ENCODE peak calls at places on chromosomes 4 and X, in nine cellular contexts. One of them, this sample, is unnamed.

GRCh38 chr4:138609943-138610350 is 367.8 kb upstream of the SLC7A11 start:
- DNase-seq in ovary: no peak
- DNase-seq in fibroblast of mammary gland: peak
- DNase-seq in AG09309: peak
- DNase-seq in GM23338: no peak
- DNase-seq in transverse colon: no peak
- DNase-seq in BE2C: no peak
- DNase-seq in GM12865: no peak
- DNase-seq in heart right ventricle: peak
- DNase-seq in this sample: peak

GRCh38 chrX:133475521-133475920 is 60.2 kb upstream of the GPC4 start:
- DNase-seq in ovary: no peak
- DNase-seq in fibroblast of mammary gland: no peak
- DNase-seq in AG09309: no peak
- DNase-seq in GM23338: no peak
- DNase-seq in transverse colon: no peak
- DNase-seq in BE2C: no peak
- DNase-seq in GM12865: no peak
- DNase-seq in heart right ventricle: peak
- DNase-seq in this sample: no peak

GRCh38 chrX:72003811-72004750 is 93.4 kb downstream of the NHSL2 start:
- DNase-seq in ovary: peak
- DNase-seq in fibroblast of mammary gland: peak
- DNase-seq in AG09309: peak
- DNase-seq in GM23338: peak
- DNase-seq in transverse colon: no peak
- DNase-seq in BE2C: peak
- DNase-seq in GM12865: no peak
- DNase-seq in heart right ventricle: peak
- DNase-seq in this sample: peak

GRCh38 chrX:9555354-9555753 is 90.5 kb downstream of the TBL1X start:
- DNase-seq in ovary: no peak
- DNase-seq in fibroblast of mammary gland: peak
- DNase-seq in AG09309: no peak
- DNase-seq in GM23338: no peak
- DNase-seq in transverse colon: no peak
- DNase-seq in BE2C: no peak
- DNase-seq in GM12865: no peak
- DNase-seq in heart right ventricle: no peak
- DNase-seq in this sample: peak

GRCh38 chrX:18789916-18790315 is 82.5 kb downstream of the PPEF1 start:
- DNase-seq in ovary: no peak
- DNase-seq in fibroblast of mammary gland: peak
- DNase-seq in AG09309: no peak
- DNase-seq in GM23338: no peak
- DNase-seq in transverse colon: no peak
- DNase-seq in BE2C: no peak
- DNase-seq in GM12865: no peak
- DNase-seq in heart right ventricle: no peak
- DNase-seq in this sample: no peak

GRCh38 chr4:188198980-188199792 is 59.9 kb downstream of the TRIML1 start:
- DNase-seq in ovary: no peak
- DNase-seq in fibroblast of mammary gland: peak
- DNase-seq in AG09309: no peak
- DNase-seq in GM23338: no peak
- DNase-seq in transverse colon: no peak
- DNase-seq in BE2C: no peak
- DNase-seq in GM12865: no peak
- DNase-seq in heart right ventricle: no peak
- DNase-seq in this sample: no peak

GRCh38 chrX:41347186-41347585 is 13.2 kb downstream of the DDX3X start:
- DNase-seq in ovary: no peak
- DNase-seq in fibroblast of mammary gland: no peak
- DNase-seq in AG09309: no peak
- DNase-seq in GM23338: no peak
- DNase-seq in transverse colon: no peak
- DNase-seq in BE2C: no peak
- DNase-seq in GM12865: no peak
- DNase-seq in heart right ventricle: no peak
- DNase-seq in this sample: no peak

GRCh38 chrX:44227981-44228380 is 115.5 kb downstream of the EFHC2 start:
- DNase-seq in ovary: no peak
- DNase-seq in fibroblast of mammary gland: no peak
- DNase-seq in AG09309: no peak
- DNase-seq in GM23338: peak
- DNase-seq in transverse colon: no peak
- DNase-seq in BE2C: no peak
- DNase-seq in GM12865: no peak
- DNase-seq in heart right ventricle: no peak
- DNase-seq in this sample: no peak

GRCh38 chrX:131752493-131753198 is 208.8 kb downstream of the OR13H1 start:
- DNase-seq in ovary: peak
- DNase-seq in fibroblast of mammary gland: peak
- DNase-seq in AG09309: no peak
- DNase-seq in GM23338: no peak
- DNase-seq in transverse colon: peak
- DNase-seq in BE2C: no peak
- DNase-seq in GM12865: no peak
- DNase-seq in heart right ventricle: no peak
- DNase-seq in this sample: peak

GRCh38 chrX:47217121-47217851 is 1.2 kb upstream of the CDK16 start:
- DNase-seq in ovary: peak
- DNase-seq in fibroblast of mammary gland: peak
- DNase-seq in AG09309: no peak
- DNase-seq in GM23338: peak
- DNase-seq in transverse colon: no peak
- DNase-seq in BE2C: peak
- DNase-seq in GM12865: no peak
- DNase-seq in heart right ventricle: peak
- DNase-seq in this sample: peak

GRCh38 chr4:32440391-32440790 is 1720.2 kb downstream of the PCDH7 start:
- DNase-seq in ovary: no peak
- DNase-seq in fibroblast of mammary gland: no peak
- DNase-seq in AG09309: no peak
- DNase-seq in GM23338: no peak
- DNase-seq in transverse colon: no peak
- DNase-seq in BE2C: no peak
- DNase-seq in GM12865: no peak
- DNase-seq in heart right ventricle: no peak
- DNase-seq in this sample: no peak

GRCh38 chr4:41594439-41594838 is 56.5 kb downstream of the LIMCH1 start:
- DNase-seq in ovary: no peak
- DNase-seq in fibroblast of mammary gland: no peak
- DNase-seq in AG09309: no peak
- DNase-seq in GM23338: no peak
- DNase-seq in transverse colon: no peak
- DNase-seq in BE2C: peak
- DNase-seq in GM12865: no peak
- DNase-seq in heart right ventricle: peak
- DNase-seq in this sample: peak

GRCh38 chrX:12245650-12246645 is 107.7 kb downstream of the FRMPD4 start:
- DNase-seq in ovary: no peak
- DNase-seq in fibroblast of mammary gland: peak
- DNase-seq in AG09309: peak
- DNase-seq in GM23338: no peak
- DNase-seq in transverse colon: no peak
- DNase-seq in BE2C: no peak
- DNase-seq in GM12865: no peak
- DNase-seq in heart right ventricle: no peak
- DNase-seq in this sample: peak

GRCh38 chr4:29861307-29861706 is 858.9 kb upstream of the PCDH7 start:
- DNase-seq in ovary: no peak
- DNase-seq in fibroblast of mammary gland: peak
- DNase-seq in AG09309: no peak
- DNase-seq in GM23338: peak
- DNase-seq in transverse colon: no peak
- DNase-seq in BE2C: no peak
- DNase-seq in GM12865: no peak
- DNase-seq in heart right ventricle: no peak
- DNase-seq in this sample: no peak

GRCh38 chr4:147029296-147029695 is 83.6 kb upstream of the TTC29 start:
- DNase-seq in ovary: no peak
- DNase-seq in fibroblast of mammary gland: no peak
- DNase-seq in AG09309: no peak
- DNase-seq in GM23338: no peak
- DNase-seq in transverse colon: no peak
- DNase-seq in BE2C: no peak
- DNase-seq in GM12865: no peak
- DNase-seq in heart right ventricle: no peak
- DNase-seq in this sample: no peak

GRCh38 chrX:120660638-120661037 is 30.8 kb upstream of the C1GALT1C1 start:
- DNase-seq in ovary: no peak
- DNase-seq in fibroblast of mammary gland: no peak
- DNase-seq in AG09309: no peak
- DNase-seq in GM23338: no peak
- DNase-seq in transverse colon: peak
- DNase-seq in BE2C: no peak
- DNase-seq in GM12865: no peak
- DNase-seq in heart right ventricle: no peak
- DNase-seq in this sample: peak

GRCh38 chrX:112946227-112946626 is 105.6 kb upstream of the AMOT start:
- DNase-seq in ovary: no peak
- DNase-seq in fibroblast of mammary gland: no peak
- DNase-seq in AG09309: no peak
- DNase-seq in GM23338: no peak
- DNase-seq in transverse colon: no peak
- DNase-seq in BE2C: no peak
- DNase-seq in GM12865: no peak
- DNase-seq in heart right ventricle: no peak
- DNase-seq in this sample: no peak

GRCh38 chr4:82905205-82905604 is 4.7 kb downstream of the THAP9 start:
- DNase-seq in ovary: no peak
- DNase-seq in fibroblast of mammary gland: peak
- DNase-seq in AG09309: no peak
- DNase-seq in GM23338: no peak
- DNase-seq in transverse colon: no peak
- DNase-seq in BE2C: no peak
- DNase-seq in GM12865: peak
- DNase-seq in heart right ventricle: no peak
- DNase-seq in this sample: peak

GRCh38 chrX:102765794-102766193 is 45.3 kb downstream of the GPRASP3 start:
- DNase-seq in ovary: no peak
- DNase-seq in fibroblast of mammary gland: peak
- DNase-seq in AG09309: peak
- DNase-seq in GM23338: no peak
- DNase-seq in transverse colon: peak
- DNase-seq in BE2C: no peak
- DNase-seq in GM12865: no peak
- DNase-seq in heart right ventricle: no peak
- DNase-seq in this sample: peak

DNA sequence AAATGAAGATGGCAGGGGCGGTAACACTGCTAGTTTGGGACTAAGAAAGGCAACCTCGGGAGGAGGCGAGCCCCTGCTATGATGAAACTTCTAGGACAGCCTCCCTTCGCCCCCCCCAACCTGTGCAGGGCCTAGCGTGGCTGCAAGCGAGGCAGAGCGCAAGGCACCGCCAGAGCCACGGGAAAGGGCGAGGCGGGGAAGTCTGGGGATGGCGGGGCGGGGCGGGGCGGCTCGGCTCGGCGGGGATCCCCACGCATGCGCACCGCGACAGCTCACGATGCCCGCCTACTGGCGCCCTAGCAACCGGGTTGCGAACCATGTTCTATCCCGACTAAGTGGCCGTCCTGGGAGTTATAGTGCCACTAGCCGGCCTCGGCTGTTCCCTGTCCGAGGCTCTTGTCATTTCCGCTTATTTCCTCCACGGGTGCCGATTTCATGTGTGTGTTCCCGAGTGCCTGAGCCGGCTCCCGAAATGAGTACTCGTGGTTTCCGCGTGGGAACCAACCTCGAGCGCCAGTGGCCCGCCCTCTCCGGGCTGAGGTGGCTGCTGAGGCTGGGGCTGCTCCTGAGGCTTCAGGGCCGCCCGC is 28.7 kb upstream of the RBMX start:
- DNase-seq in ovary: peak
- DNase-seq in fibroblast of mammary gland: peak
- DNase-seq in AG09309: no peak
- DNase-seq in GM23338: peak
- DNase-seq in transverse colon: peak
- DNase-seq in BE2C: peak
- DNase-seq in GM12865: peak
- DNase-seq in heart right ventricle: peak
- DNase-seq in this sample: peak
- TF ChIP-seq CTCF in ovary: no peak
- TF ChIP-seq CTCF in fibroblast of mammary gland: no peak
- TF ChIP-seq CTCF in AG09309: no peak
- TF ChIP-seq CTCF in GM23338: no peak
- TF ChIP-seq CTCF in transverse colon: no peak
- TF ChIP-seq CTCF in BE2C: no peak
- TF ChIP-seq CTCF in GM12865: no peak
- TF ChIP-seq CTCF in heart right ventricle: no peak
- TF ChIP-seq CTCF in this sample: no peak

GRCh38 chr4:80137631-80138030 is 59.7 kb upstream of the PRDM8 start:
- DNase-seq in ovary: no peak
- DNase-seq in fibroblast of mammary gland: peak
- DNase-seq in AG09309: no peak
- DNase-seq in GM23338: no peak
- DNase-seq in transverse colon: no peak
- DNase-seq in BE2C: no peak
- DNase-seq in GM12865: no peak
- DNase-seq in heart right ventricle: no peak
- DNase-seq in this sample: no peak
- H3K4me3 ChIP-seq in ovary: no peak
- H3K4me3 ChIP-seq in fibroblast of mammary gland: no peak
- H3K4me3 ChIP-seq in AG09309: no peak
- H3K4me3 ChIP-seq in GM23338: no peak
- H3K4me3 ChIP-seq in transverse colon: no peak
- H3K4me3 ChIP-seq in BE2C: no peak
- H3K4me3 ChIP-seq in GM12865: no peak
- H3K4me3 ChIP-seq in heart right ventricle: no peak
- H3K4me3 ChIP-seq in this sample: no peak

DNA sequence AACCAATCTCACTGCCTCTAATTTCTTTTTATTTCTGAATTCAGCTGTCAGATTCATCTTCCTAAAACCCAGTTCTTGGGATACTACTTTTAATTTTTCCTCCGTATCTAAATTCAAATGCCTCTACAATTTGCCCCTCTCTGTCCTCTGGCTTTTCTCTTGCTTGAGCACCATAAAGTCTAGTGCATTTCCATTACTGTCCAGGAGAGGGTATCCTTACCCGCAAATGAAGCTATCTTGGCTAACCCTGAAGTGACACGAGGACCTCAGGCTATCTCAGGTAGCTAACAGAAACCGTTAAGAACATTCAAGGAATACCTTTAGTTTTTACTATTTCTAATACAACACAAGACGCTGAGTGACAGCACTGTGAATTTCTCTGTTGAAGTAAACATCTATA is 49.4 kb upstream of the PRR32 start:
- DNase-seq in ovary: no peak
- DNase-seq in fibroblast of mammary gland: peak
- DNase-seq in AG09309: no peak
- DNase-seq in GM23338: peak
- DNase-seq in transverse colon: no peak
- DNase-seq in BE2C: no peak
- DNase-seq in GM12865: peak
- DNase-seq in heart right ventricle: no peak
- DNase-seq in this sample: no peak
- TF ChIP-seq CTCF in ovary: no peak
- TF ChIP-seq CTCF in fibroblast of mammary gland: peak
- TF ChIP-seq CTCF in AG09309: no peak
- TF ChIP-seq CTCF in GM23338: peak
- TF ChIP-seq CTCF in transverse colon: no peak
- TF ChIP-seq CTCF in BE2C: peak
- TF ChIP-seq CTCF in GM12865: peak
- TF ChIP-seq CTCF in heart right ventricle: peak
- TF ChIP-seq CTCF in this sample: peak

GRCh38 chr4:122700178-122700725 is 32.3 kb upstream of the BBS12 start:
- DNase-seq in ovary: peak
- DNase-seq in fibroblast of mammary gland: peak
- DNase-seq in AG09309: no peak
- DNase-seq in GM23338: peak
- DNase-seq in transverse colon: peak
- DNase-seq in BE2C: peak
- DNase-seq in GM12865: no peak
- DNase-seq in heart right ventricle: peak
- DNase-seq in this sample: peak
- H3K4me3 ChIP-seq in ovary: peak
- H3K4me3 ChIP-seq in fibroblast of mammary gland: peak
- H3K4me3 ChIP-seq in AG09309: no peak
- H3K4me3 ChIP-seq in GM23338: no peak
- H3K4me3 ChIP-seq in transverse colon: no peak
- H3K4me3 ChIP-seq in BE2C: no peak
- H3K4me3 ChIP-seq in GM12865: no peak
- H3K4me3 ChIP-seq in heart right ventricle: peak
- H3K4me3 ChIP-seq in this sample: no peak

This sample was measured in fibroblast of the aortic adventitia.